ENCODE peak calls at places on chromosomes 4 and X, in four cellular contexts. D is lung, B is PC-9, M is GM23338. Z is an unnamed sample.

GRCh38 chr4:7112656-7113055 is 44.8 kb upstream of the GRPEL1 start:
- DNase-seq in B (no peak), D (no peak), M (no peak), Z (no peak)

GRCh38 chr4:48947731-48948130 is 38.3 kb upstream of the CWH43 start:
- DNase-seq in M (peak), B (no peak), D (no peak), Z (no peak)

GRCh38 chr4:181688416-181688815 is 554.8 kb upstream of the TENM3 start:
- DNase-seq in B (no peak), D (no peak), M (peak), Z (no peak)

GRCh38 chr4:141028024-141028529 is 105.2 kb downstream of the RNF150 start:
- DNase-seq in D (no peak), M (no peak), B (no peak), Z (no peak)

GRCh38 chr4:184453402-184454160 is 20.8 kb downstream of the IRF2 start:
- DNase-seq in M (peak), D (peak), B (peak), Z (peak)

GRCh38 chrX:154401045-154401799 is 3.0 kb downstream of the RPL10 start:
- DNase-seq in B (peak), M (peak), D (no peak), Z (no peak)

GRCh38 chr4:113699772-113700171 is 61.8 kb downstream of the CAMK2D start:
- DNase-seq in D (no peak), B (no peak), M (no peak), Z (no peak)

GRCh38 chr4:6697096-6697495 is 3.4 kb downstream of the S100P start:
- DNase-seq in D (no peak), M (no peak), B (no peak), Z (no peak)

GRCh38 chr4:166134285-166134684 is 261.2 kb downstream of the TLL1 start:
- DNase-seq in M (no peak), B (no peak), D (no peak), Z (no peak)

GRCh38 chrX:114964374-114964773 is 53.0 kb downstream of the IL13RA2 start:
- DNase-seq in D (no peak), B (no peak), M (no peak), Z (peak)

GRCh38 chr4:87270144-87270543 is 49.7 kb upstream of the KLHL8 start:
- DNase-seq in B (peak), M (peak), D (no peak), Z (peak)

GRCh38 chr4:16140520-16141249 is 56.9 kb upstream of the PROM1 start:
- DNase-seq in B (peak), M (no peak), D (peak), Z (peak)

GRCh38 chr4:86302242-86302641 is 57.6 kb downstream of the MAPK10 start:
- DNase-seq in B (no peak), D (no peak), M (peak), Z (no peak)

GRCh38 chr4:147360301-147360700 is 120.6 kb upstream of the EDNRA start:
- DNase-seq in D (no peak), M (no peak), B (no peak), Z (no peak)

GRCh38 chr4:81913427-81913878 is 441.7 kb upstream of the RASGEF1B start:
- DNase-seq in M (peak), D (peak), B (no peak), Z (peak)

GRCh38 chr4:142356118-142356759 is 489.9 kb downstream of the INPP4B start:
- DNase-seq in B (no peak), M (no peak), D (no peak), Z (no peak)

GRCh38 chr4:68905598-68906237 is 45.9 kb downstream of the UGT2A3 start:
- DNase-seq in M (peak), D (no peak), B (peak), Z (peak)

GRCh38 chr4:92261256-92261655 is 42.5 kb upstream of the GRID2 start:
- DNase-seq in M (no peak), B (no peak), D (no peak), Z (no peak)

GRCh38 chr4:1246901-1247810 is 1.8 kb downstream of the CTBP1 start:
- DNase-seq in B (no peak), D (no peak), M (peak), Z (no peak)

GRCh38 chrX:136339702-136340101 is 38.9 kb downstream of the ADGRG4 start:
- DNase-seq in M (no peak), B (no peak), D (no peak), Z (no peak)

DNA sequence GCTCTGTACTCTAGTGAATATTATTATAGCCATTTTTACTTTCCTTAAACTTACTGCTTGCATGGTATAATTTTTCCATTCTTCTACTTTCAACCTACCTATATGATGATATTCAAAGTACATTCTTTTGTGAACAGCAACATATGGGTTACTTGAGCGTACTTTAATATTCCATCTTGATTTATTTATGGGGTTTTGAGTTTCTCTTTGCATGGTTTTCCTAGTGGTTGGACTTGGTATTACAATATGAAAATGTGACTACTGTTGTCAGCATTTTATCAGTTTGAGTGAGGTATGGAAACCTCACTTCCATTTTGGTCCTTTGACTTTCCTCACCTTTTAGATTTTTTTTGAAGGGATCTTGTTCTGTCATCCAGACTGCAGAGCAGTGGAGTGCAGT is 35.9 kb downstream of the ADGRG4 start:
- DNase-seq in M (peak), D (no peak), B (no peak), Z (no peak)
- TF ChIP-seq CTCF in M (no peak), D (no peak), B (peak), Z (peak)

GRCh38 chrX:31658360-31658759 is 586.5 kb upstream of the FTHL17 start:
- DNase-seq in B (no peak), D (no peak), M (peak), Z (no peak)
- TF ChIP-seq CTCF in B (peak), D (no peak), M (no peak), Z (peak)

DNA sequence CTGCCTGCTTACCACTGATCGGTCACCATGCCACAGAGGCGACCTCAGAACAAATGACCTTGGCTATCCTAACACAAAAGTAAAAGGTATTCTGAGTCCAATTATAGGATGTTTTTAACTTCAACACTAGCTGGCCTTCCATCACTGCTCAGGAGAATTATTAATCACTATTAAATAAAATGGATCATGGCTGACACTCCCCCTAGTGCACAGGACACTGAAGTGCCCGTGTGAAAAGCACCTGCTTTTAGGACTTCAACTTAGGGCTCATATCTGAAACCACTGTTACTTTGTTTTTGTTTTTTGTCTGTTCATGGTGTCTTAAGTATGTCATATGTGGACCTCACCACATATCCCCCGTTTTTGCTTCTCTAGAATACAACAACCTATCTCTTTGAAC is 33.9 kb downstream of the STX18 start:
- DNase-seq in B (no peak), D (no peak), M (peak), Z (peak)
- TF ChIP-seq CTCF in B (peak), D (no peak), M (peak), Z (peak)

GRCh38 chr4:150310159-150310895 is 232.1 kb downstream of the DCLK2 start:
- DNase-seq in B (no peak), D (no peak), M (no peak), Z (no peak)

GRCh38 chr4:150306719-150307118 is 228.5 kb downstream of the DCLK2 start:
- DNase-seq in D (no peak), B (no peak), M (no peak), Z (no peak)

GRCh38 chr4:150314031-150314430 is 235.8 kb downstream of the DCLK2 start:
- DNase-seq in B (no peak), D (no peak), M (no peak), Z (no peak)

GRCh38 chr4:150305995-150306394 is 227.8 kb downstream of the DCLK2 start:
- DNase-seq in D (no peak), B (no peak), M (no peak), Z (no peak)

GRCh38 chr4:150308824-150309472 is 230.7 kb downstream of the DCLK2 start:
- DNase-seq in D (no peak), M (no peak), B (no peak), Z (no peak)
- TF ChIP-seq CTCF in D (no peak), M (no peak), B (no peak), Z (no peak)

GRCh38 chr4:99201687-99202086 is 17.4 kb downstream of the ADH6 start:
- DNase-seq in B (no peak), M (no peak), D (no peak), Z (no peak)
- TF ChIP-seq CTCF in B (no peak), M (no peak), D (no peak), Z (no peak)

DNA sequence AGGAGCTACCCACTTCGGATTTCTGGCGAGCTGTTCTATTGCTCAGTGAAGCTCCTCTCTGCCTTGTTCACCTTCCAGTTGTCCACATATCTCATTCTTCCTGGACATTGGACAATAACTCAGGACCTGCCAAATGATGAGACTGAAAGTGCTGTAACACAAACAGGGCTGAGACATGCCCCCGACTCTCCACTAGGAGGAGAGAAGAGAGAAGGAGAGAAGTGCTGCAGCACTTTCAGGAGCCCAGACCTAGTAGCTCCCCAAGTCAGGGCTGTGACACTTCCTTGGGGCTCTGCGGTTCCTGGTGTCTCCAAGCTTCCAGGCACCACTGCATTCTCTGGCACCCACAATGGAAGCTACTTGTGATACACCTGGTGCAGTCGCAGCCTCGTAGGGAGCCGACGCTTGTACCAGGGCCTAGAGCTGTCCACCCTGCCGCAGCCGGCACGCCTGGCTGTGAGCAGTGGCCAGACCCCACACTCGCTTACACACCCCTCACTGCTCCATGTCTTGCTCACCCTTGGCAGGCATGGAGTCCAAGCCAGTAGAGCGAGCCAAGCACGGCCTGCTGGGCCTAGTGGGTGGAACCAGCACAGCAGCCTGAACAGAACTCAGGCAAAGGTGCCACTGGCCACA is 234.9 kb downstream of the TECRL start:
- DNase-seq in D (no peak), B (no peak), M (no peak), Z (no peak)
- TF ChIP-seq CTCF in D (no peak), B (no peak), M (peak), Z (no peak)

DNA sequence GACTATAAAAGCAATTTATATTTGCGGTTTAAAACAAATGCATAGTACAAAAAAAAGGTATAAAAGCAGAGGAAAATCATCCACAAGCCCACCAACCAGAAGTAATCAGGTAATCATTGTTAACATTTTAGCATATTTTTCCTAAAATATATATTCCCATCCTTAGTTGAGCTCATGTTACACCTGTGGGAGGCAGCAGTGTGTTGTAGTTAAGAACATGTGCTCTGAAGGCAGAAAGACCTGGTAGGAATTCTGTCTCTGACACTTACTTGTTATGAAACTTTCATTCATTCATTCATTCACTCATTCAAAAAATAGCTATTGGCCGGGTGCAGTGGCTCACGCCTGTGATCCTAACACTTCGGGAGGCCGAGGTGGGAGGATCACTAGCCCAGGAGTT is 15.4 kb upstream of the CDKL5 start:
- DNase-seq in D (no peak), B (no peak), M (peak), Z (no peak)
- TF ChIP-seq CTCF in D (no peak), B (peak), M (peak), Z (no peak)

Z was measured in Calu3.